ENCODE peak calls at places on chromosomes 16 and 17, in nine cellular contexts. J is heart right ventricle, F is mammary epithelial cell, D is hepatocyte, Q is heart left ventricle, U is tibial nerve, V is Peyer's patch, Z is small intestine, X is A549. W is an unnamed sample.

GRCh38 chr16:66020061-66020460 is 346.4 kb upstream of the CDH5 start:
- DNase-seq in Z (no peak), D (no peak), X (no peak), U (no peak), Q (no peak), J (no peak), F (no peak), V (no peak), W (no peak)

GRCh38 chr17:57445772-57446472 is 189.6 kb downstream of the MSI2 start:
- DNase-seq in Q (no peak), J (no peak), D (no peak), Z (no peak), F (no peak), X (no peak), V (no peak), U (no peak), W (no peak)

GRCh38 chr17:73492802-73493139 is 151.5 kb downstream of the SDK2 start:
- DNase-seq in D (no peak), Z (no peak), F (no peak), X (no peak), V (no peak), Q (no peak), J (no peak), U (no peak), W (no peak)

GRCh38 chr17:49843774-49844350 is 4.0 kb downstream of the TAC4 start:
- DNase-seq in U (no peak), Z (no peak), J (no peak), V (no peak), Q (peak; percentile 24), D (no peak), F (no peak), X (peak; percentile 52), W (no peak)

GRCh38 chr16:25192096-25192495 is 24.7 kb upstream of the AQP8 start:
- DNase-seq in D (no peak), U (no peak), F (no peak), J (no peak), Z (no peak), X (peak; percentile 23), Q (no peak), V (no peak), W (no peak)

GRCh38 chr16:29811896-29812665 is at the start of gene PRRT2:
- DNase-seq in Z (no peak), U (peak; percentile 35), V (peak; percentile 72), X (no peak), D (peak; percentile 85), F (no peak), Q (peak; percentile 69), J (peak; percentile 77), W (peak; percentile 30)

GRCh38 chr17:36527851-36528250 is 6.8 kb downstream of the MYO19 start:
- DNase-seq in V (no peak), U (no peak), D (no peak), F (no peak), Q (no peak), J (no peak), Z (no peak), X (no peak), W (no peak)

GRCh38 chr17:2239882-2240430 is 63.6 kb downstream of the SMG6 start:
- DNase-seq in Q (peak; percentile 75), X (peak; percentile 34), F (peak; percentile 93), V (peak; percentile 74), Z (no peak), J (no peak), D (no peak), U (no peak), W (no peak)

GRCh38 chr17:71035226-71035625 is 865.9 kb downstream of the KCNJ2 start:
- DNase-seq in X (no peak), Q (no peak), V (no peak), F (no peak), D (no peak), J (no peak), Z (no peak), U (no peak), W (no peak)

GRCh38 chr17:68176770-68177169 is 71.1 kb upstream of the AMZ2 start:
- DNase-seq in F (no peak), X (no peak), D (no peak), U (no peak), Z (no peak), J (no peak), V (no peak), Q (no peak), W (no peak)

DNA sequence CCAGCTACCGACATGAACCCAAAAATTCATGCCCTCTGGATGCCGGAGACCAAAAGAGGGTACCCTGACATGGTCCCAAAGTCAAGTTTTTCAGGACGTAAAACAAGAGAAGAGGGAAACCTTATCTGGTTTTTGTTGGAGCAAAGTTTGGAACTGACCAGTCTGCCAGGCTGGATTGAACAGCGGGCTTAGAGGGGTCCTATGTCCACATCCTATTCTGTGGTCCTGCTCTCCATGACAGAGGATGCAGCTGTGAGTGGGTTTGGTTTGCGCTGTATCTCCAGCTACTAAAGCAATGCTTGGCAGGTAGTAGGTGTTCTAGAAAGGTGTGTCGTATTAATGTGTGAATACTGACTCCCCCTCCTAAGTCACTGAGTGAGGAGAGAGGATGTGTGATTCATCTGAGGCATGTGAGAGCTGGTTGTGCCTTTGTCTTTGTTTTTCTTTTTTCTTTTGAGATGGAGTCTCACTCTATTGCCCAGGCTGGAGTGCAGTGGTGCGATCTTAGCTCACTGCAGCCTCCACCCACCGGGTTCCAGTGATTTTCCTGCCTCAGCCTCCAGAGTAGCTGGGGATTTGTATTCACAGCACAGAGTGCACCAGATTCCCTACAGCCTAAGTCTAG is 31.0 kb downstream of the PMM2 start:
- DNase-seq in Q (no peak), V (no peak), U (no peak), F (peak; percentile 74), D (no peak), Z (no peak), J (no peak), X (no peak), W (no peak)
- H3K27ac ChIP-seq in Q (no peak overlapping the region), V (no peak overlapping the region), U (no peak overlapping the region), F (no peak overlapping the region), D (no peak overlapping the region), Z (no peak overlapping the region), J (no peak overlapping the region), X (no peak overlapping the region), W (no peak overlapping the region)

GRCh38 chr17:42406602-42407288 is 16.3 kb downstream of the CAVIN1 start:
- DNase-seq in U (no peak), X (no peak), D (no peak), Z (no peak), Q (no peak), F (no peak), J (no peak), V (no peak), W (no peak)

GRCh38 chr17:42408076-42408475 is 15.0 kb downstream of the CAVIN1 start:
- DNase-seq in X (no peak), V (no peak), F (no peak), J (peak; percentile 56), D (no peak), U (no peak), Z (no peak), Q (peak; percentile 76), W (no peak)

GRCh38 chr17:42405076-42405475 is 16.8 kb upstream of the STAT3 start:
- DNase-seq in Q (peak; percentile 27), D (no peak), X (no peak), V (no peak), J (peak; percentile 18), U (no peak), Z (no peak), F (no peak), W (no peak)

GRCh38 chr17:42405963-42406495 is 17.0 kb downstream of the CAVIN1 start:
- DNase-seq in F (peak; percentile 26), U (peak; percentile 87), Z (peak; percentile 74), V (peak; percentile 92), J (peak; percentile 90), Q (peak; percentile 83), X (peak; percentile 82), D (peak; percentile 84), W (peak; percentile 76)

DNA sequence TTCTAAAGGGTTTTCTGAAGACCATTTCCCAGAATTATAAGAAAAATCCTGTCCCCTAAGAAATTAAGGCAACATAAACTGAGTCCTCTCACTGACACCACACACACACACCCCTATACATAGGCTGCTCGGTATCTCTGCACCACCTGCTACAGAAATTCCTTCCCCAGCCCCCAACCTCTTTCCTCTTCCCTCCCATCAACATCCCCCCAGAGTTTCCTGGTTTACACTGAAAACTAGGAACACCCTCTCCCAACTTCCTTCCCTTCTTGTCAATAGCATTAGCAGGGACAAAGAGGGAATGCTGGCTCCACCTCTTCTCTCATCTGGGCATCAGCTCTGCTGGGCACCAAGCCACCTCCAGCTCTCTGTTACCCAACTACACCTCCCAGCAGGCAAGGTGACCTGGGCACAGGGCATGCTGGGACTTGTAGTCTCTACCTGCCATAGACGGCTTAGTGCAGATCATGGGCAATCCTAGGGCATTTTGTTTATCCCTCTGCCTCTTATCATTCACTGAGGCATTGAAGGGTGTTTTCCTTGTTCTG is 15.7 kb downstream of the CAVIN1 start:
- DNase-seq in Z (peak; percentile 91), Q (peak; percentile 92), F (peak; percentile 84), V (peak; percentile 91), D (peak; percentile 76), U (peak; percentile 71), X (peak; percentile 89), J (peak; percentile 82), W (peak; percentile 61)
- H3K4me3 ChIP-seq in Z (no peak overlapping the region), Q (no peak overlapping the region), F (no peak overlapping the region), V (no peak overlapping the region), D (no peak overlapping the region), U (no peak overlapping the region), X (no peak overlapping the region), J (peak overlapping the region; percentile 16), W (no peak overlapping the region)

DNA sequence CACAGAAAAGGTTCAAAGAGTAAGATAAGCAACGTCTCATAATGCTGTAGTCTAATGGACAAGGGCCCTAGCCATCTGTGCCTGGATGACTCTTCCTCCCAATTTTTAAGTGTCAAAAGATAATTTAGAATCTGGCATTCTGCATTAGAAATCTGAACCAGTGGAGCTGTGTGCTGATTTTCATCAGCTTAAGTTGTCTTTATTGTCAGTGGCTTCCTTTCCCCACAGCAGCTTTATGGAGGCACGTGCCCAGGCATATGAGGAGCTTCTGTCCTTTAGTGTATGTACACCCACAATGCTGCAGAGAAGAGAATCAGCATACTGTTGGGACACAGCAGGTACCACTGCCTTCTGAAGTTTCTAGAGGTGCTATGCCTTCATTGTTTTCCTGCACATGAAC is 37.9 kb downstream of the HEATR6 start:
- DNase-seq in V (no peak), D (no peak), J (no peak), Q (no peak), Z (no peak), X (no peak), F (no peak), U (no peak), W (no peak)
- H3K27ac ChIP-seq in V (no peak overlapping the region), D (no peak overlapping the region), J (no peak overlapping the region), Q (no peak overlapping the region), Z (no peak overlapping the region), X (no peak overlapping the region), F (no peak overlapping the region), U (no peak overlapping the region), W (no peak overlapping the region)

DNA sequence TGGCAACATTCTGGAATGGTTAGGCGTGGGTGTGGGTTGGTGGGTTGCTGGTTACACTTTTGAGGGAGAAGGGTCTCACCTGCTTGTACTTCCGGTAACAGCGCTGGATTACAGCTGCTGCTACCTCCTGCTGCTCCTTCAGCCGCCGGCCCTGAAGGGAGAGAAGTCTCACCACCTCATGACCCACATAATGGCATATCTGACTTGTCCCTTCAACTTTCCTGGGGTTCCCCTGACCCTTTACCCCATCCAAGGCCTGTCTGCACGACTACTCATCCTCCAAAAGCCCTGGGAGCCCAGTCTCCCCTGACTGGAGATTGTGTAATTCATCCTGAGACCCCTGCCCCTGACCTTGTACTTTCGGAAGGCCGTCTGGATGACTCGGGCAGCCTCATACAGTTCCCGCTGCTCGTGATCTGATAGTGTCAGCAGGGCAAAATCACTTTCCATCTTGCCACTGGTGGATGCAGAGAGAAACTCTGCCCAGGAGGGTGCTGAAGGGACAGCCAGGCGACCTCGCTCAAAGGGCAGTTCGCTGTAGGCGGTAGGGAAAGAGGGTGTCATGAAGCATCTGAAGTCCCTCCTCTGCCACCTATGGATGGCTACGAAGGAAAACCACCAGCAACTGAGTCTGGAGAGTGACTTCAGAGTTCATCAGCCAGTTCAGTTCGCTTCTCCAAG is 2.1 kb upstream of the SPAG7 start:
- DNase-seq in F (no peak), Z (no peak), D (peak; percentile 67), X (no peak), Q (no peak), J (no peak), U (no peak), V (no peak), W (no peak)
- H3K4me3 ChIP-seq in F (no peak overlapping the region), Z (no peak overlapping the region), D (no peak overlapping the region), X (no peak overlapping the region), Q (no peak overlapping the region), J (no peak overlapping the region), U (peak overlapping the region; percentile 76), V (no peak overlapping the region), W (no peak overlapping the region)